ENCODE peak calls at places on chromosomes 5 and 9, in ten cellular contexts. B, Q, V, G, L, A, W, S, I and Y are unnamed samples.

GRCh38 chr9:107172160-107172978 is 110.7 kb upstream of the RAD23B start:
- DNase-seq in B (peak), Q (peak), V (peak), G (peak), L (peak), A (peak), W (peak), S (peak), I (peak), Y (peak)

GRCh38 chr5:10600629-10601245 is 36.9 kb downstream of the ANKRD33B start:
- DNase-seq in B (no peak), Q (no peak), V (no peak), G (no peak), L (peak), A (no peak), W (no peak), S (no peak), I (no peak), Y (peak)

GRCh38 chr5:691817-692529 is 1.2 kb downstream of the TPPP start:
- DNase-seq in B (no peak), Q (no peak), V (no peak), G (no peak), L (no peak), A (no peak), W (no peak), S (no peak), I (no peak), Y (no peak)

GRCh38 chr5:57442080-57442839 is 40.4 kb downstream of the ACTBL2 start:
- DNase-seq in B (no peak), Q (peak), V (peak), G (peak), L (no peak), A (no peak), W (peak), S (peak), I (no peak), Y (peak)

GRCh38 chr9:121201045-121201737 is 478 bp downstream of the RAB14 start:
- DNase-seq in B (peak), Q (no peak), V (no peak), G (peak), L (peak), A (peak), W (no peak), S (no peak), I (no peak), Y (no peak)

GRCh38 chr9:28155067-28155466 is 581.8 kb upstream of the C9orf72 start:
- DNase-seq in B (no peak), Q (no peak), V (no peak), G (peak), L (no peak), A (no peak), W (no peak), S (no peak), I (no peak), Y (peak)

GRCh38 chr5:96408276-96408777 is 24.7 kb downstream of the PCSK1 start:
- DNase-seq in B (no peak), Q (peak), V (peak), G (no peak), L (no peak), A (no peak), W (peak), S (no peak), I (no peak), Y (no peak)

GRCh38 chr5:32909207-32909606 is 198.1 kb downstream of the NPR3 start:
- DNase-seq in B (no peak), Q (peak), V (no peak), G (no peak), L (no peak), A (no peak), W (peak), S (peak), I (no peak), Y (peak)

GRCh38 chr9:5846080-5846479 is 13.2 kb upstream of the ERMP1 start:
- DNase-seq in B (no peak), Q (no peak), V (no peak), G (no peak), L (no peak), A (no peak), W (no peak), S (no peak), I (no peak), Y (no peak)

GRCh38 chr9:98009926-98010325 is 26.8 kb downstream of the ANP32B start:
- DNase-seq in B (no peak), Q (peak), V (no peak), G (no peak), L (no peak), A (no peak), W (peak), S (no peak), I (no peak), Y (peak)

GRCh38 chr5:127589309-127590036 is 59.4 kb upstream of the CTXN3 start:
- DNase-seq in B (no peak), Q (no peak), V (no peak), G (no peak), L (no peak), A (no peak), W (no peak), S (no peak), I (no peak), Y (no peak)

GRCh38 chr5:164202338-164202737 is 696.9 kb downstream of the MAT2B start:
- DNase-seq in B (no peak), Q (peak), V (no peak), G (no peak), L (no peak), A (no peak), W (peak), S (no peak), I (no peak), Y (peak)

GRCh38 chr5:145495741-145496140 is 339.4 kb downstream of the PRELID2 start:
- DNase-seq in B (no peak), Q (peak), V (peak), G (peak), L (no peak), A (no peak), W (peak), S (peak), I (peak), Y (peak)

GRCh38 chr5:108818613-108819272 is 71.0 kb downstream of the FER start:
- DNase-seq in B (no peak), Q (peak), V (peak), G (no peak), L (no peak), A (no peak), W (peak), S (peak), I (no peak), Y (peak)

GRCh38 chr5:141516648-141517025 is 27.8 kb downstream of the PCDHGC5 start:
- DNase-seq in B (no peak), Q (no peak), V (no peak), G (no peak), L (no peak), A (no peak), W (no peak), S (no peak), I (no peak), Y (no peak)

GRCh38 chr5:53681079-53681478 is 120.6 kb downstream of the NDUFS4 start:
- DNase-seq in B (no peak), Q (no peak), V (no peak), G (no peak), L (no peak), A (no peak), W (no peak), S (no peak), I (no peak), Y (no peak)

GRCh38 chr9:17063535-17064135 is 71.2 kb upstream of the CNTLN start:
- DNase-seq in B (no peak), Q (peak), V (peak), G (peak), L (peak), A (no peak), W (peak), S (peak), I (no peak), Y (peak)

GRCh38 chr9:19924090-19924489 is 135.3 kb upstream of the SLC24A2 start:
- DNase-seq in B (no peak), Q (peak), V (no peak), G (no peak), L (no peak), A (no peak), W (peak), S (no peak), I (no peak), Y (no peak)

GRCh38 chr5:14444988-14445387 is 136.6 kb upstream of the OTULINL start:
- DNase-seq in B (no peak), Q (peak), V (no peak), G (no peak), L (no peak), A (no peak), W (peak), S (no peak), I (no peak), Y (no peak)

GRCh38 chr5:132065351-132065937 is 5.0 kb downstream of the IL3 start:
- DNase-seq in B (peak), Q (peak), V (peak), G (peak), L (peak), A (no peak), W (peak), S (peak), I (no peak), Y (peak)

GRCh38 chr9:93657331-93658111 is 81.1 kb downstream of the PHF2 start:
- DNase-seq in B (no peak), Q (no peak), V (no peak), G (no peak), L (no peak), A (no peak), W (no peak), S (no peak), I (no peak), Y (no peak)

GRCh38 chr5:154467655-154468354 is 10.2 kb downstream of the HAND1 start:
- DNase-seq in B (peak), Q (peak), V (peak), G (peak), L (peak), A (peak), W (peak), S (no peak), I (no peak), Y (peak)

GRCh38 chr5:151388960-151389359 is 41.6 kb upstream of the SLC36A2 start:
- DNase-seq in B (no peak), Q (no peak), V (no peak), G (no peak), L (no peak), A (no peak), W (no peak), S (no peak), I (no peak), Y (no peak)

GRCh38 chr5:125756456-125756855 is 666.8 kb upstream of the GRAMD2B start:
- DNase-seq in B (no peak), Q (peak), V (no peak), G (no peak), L (no peak), A (no peak), W (peak), S (no peak), I (no peak), Y (no peak)

GRCh38 chr5:160312139-160312959 is at the start of gene CCNJL:
- DNase-seq in B (peak), Q (peak), V (peak), G (peak), L (no peak), A (no peak), W (peak), S (no peak), I (no peak), Y (peak)

GRCh38 chr9:112084334-112084733 is 90.8 kb downstream of the SUSD1 start:
- DNase-seq in B (no peak), Q (peak), V (no peak), G (no peak), L (no peak), A (no peak), W (no peak), S (no peak), I (no peak), Y (no peak)

GRCh38 chr5:16899171-16899570 is 36.9 kb downstream of the MYO10 start:
- DNase-seq in B (no peak), Q (no peak), V (peak), G (no peak), L (no peak), A (no peak), W (no peak), S (no peak), I (no peak), Y (no peak)

GRCh38 chr5:139147743-139148079 is 50.5 kb downstream of the SIL1 start:
- DNase-seq in B (no peak), Q (peak), V (no peak), G (peak), L (no peak), A (no peak), W (peak), S (no peak), I (no peak), Y (peak)

GRCh38 chr5:135219868-135220267 is 179.2 kb downstream of the MACROH2A1 start:
- DNase-seq in B (no peak), Q (no peak), V (no peak), G (no peak), L (no peak), A (no peak), W (no peak), S (no peak), I (no peak), Y (no peak)

GRCh38 chr5:34863947-34864346 is 25.0 kb downstream of the TTC23L start:
- DNase-seq in B (no peak), Q (no peak), V (no peak), G (no peak), L (no peak), A (no peak), W (no peak), S (no peak), I (no peak), Y (no peak)

GRCh38 chr5:79301046-79301712 is 65.2 kb downstream of the JMY start:
- DNase-seq in B (no peak), Q (peak), V (no peak), G (no peak), L (no peak), A (no peak), W (peak), S (peak), I (no peak), Y (peak)

GRCh38 chr5:168227001-168227400 is 64.4 kb upstream of the WWC1 start:
- DNase-seq in B (no peak), Q (no peak), V (no peak), G (no peak), L (no peak), A (no peak), W (peak), S (no peak), I (no peak), Y (no peak)

GRCh38 chr5:122130152-122130551 is 806 bp downstream of the ZNF474 start:
- DNase-seq in B (no peak), Q (no peak), V (no peak), G (no peak), L (no peak), A (no peak), W (no peak), S (no peak), I (no peak), Y (peak)

GRCh38 chr5:14165375-14166091 is 22.4 kb downstream of the TRIO start:
- DNase-seq in B (no peak), Q (peak), V (peak), G (no peak), L (no peak), A (no peak), W (peak), S (no peak), I (no peak), Y (peak)

GRCh38 chr9:123669355-123669754 is 260.6 kb downstream of the DENND1A start:
- DNase-seq in B (no peak), Q (no peak), V (no peak), G (no peak), L (no peak), A (no peak), W (no peak), S (no peak), I (no peak), Y (no peak)

GRCh38 chr5:39076757-39077475 is 2.7 kb upstream of the RICTOR start:
- DNase-seq in B (no peak), Q (peak), V (peak), G (no peak), L (peak), A (no peak), W (peak), S (no peak), I (no peak), Y (peak)

GRCh38 chr9:13149454-13149853 is 130.0 kb downstream of the MPDZ start:
- DNase-seq in B (no peak), Q (no peak), V (no peak), G (no peak), L (no peak), A (no peak), W (no peak), S (no peak), I (no peak), Y (no peak)

DNA sequence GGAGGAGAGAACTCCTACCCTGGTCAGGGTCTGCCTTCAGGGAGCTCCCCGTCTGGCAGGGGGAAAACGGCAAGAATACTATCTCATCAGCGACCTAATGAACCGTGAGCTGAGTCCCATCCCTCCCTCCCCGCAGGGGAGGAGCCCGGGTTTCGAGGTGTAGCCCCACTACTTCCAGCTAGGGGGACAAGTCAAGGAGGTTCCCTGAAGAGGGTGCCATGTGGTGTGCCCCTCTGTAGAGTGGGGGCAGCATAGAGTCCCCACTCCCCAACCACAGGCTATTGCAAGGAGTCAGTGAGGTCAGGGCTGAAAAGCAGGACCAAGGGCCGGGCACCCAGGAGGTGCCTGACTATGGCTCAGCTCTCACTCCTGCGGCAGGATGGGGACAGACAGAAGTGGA is 50.9 kb upstream of the RXRA start:
- DNase-seq in B (no peak), Q (no peak), V (no peak), G (no peak), L (peak), A (no peak), W (no peak), S (no peak), I (no peak), Y (no peak)
- TF ChIP-seq CTCF in B (no peak), Q (peak), V (no peak), G (no peak), L (peak), A (no peak), W (no peak), S (no peak), I (no peak), Y (no peak)

DNA sequence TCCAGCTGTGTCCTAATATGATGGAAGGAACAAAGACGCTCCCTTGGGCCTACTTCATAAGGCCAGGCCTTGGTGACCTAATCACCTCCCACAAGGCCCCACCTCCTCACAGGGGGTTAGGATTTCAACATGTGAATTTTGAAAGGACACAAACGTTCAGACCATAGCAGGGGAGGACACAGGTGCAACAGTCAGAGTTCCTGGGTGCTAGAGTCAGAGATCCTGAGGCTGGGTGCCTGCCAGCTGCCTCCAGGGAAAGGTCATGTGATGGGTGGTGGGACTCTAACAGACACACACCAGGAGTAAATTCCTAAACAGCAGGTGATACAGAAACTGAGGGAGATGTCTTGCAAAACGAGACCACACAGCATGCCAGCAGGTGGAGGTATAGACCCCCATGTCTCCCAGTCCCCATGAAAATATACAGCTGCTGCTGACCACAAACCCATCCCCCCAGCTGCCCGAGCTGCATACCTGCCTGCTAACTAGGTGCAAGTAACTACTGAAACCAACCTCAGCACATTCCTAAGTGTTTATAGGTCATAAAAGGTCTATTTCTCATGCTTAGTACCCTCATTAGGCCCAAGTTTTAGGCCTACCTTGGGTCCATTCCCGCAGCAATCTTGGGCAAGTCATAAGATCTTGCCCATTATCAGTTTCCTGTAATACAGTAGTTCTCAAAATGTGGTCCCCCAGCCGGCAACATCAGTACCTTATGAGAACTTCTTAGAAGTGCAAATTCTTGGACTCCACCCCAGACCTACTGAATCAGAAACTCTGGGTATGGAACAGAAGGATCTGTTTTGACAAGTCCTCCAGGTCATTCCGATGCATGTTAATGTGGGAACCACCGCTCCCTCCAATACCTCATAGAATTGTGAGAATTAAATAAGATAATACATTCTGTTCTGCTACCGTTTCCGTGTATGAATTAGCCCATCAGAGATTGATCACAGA is 245.3 kb downstream of the ENC1 start:
- DNase-seq in B (no peak), Q (no peak), V (no peak), G (peak), L (peak), A (no peak), W (no peak), S (no peak), I (no peak), Y (no peak)
- TF ChIP-seq CTCF in B (no peak), Q (no peak), V (no peak), G (peak), L (peak), A (no peak), W (no peak), S (no peak), I (no peak), Y (no peak)

DNA sequence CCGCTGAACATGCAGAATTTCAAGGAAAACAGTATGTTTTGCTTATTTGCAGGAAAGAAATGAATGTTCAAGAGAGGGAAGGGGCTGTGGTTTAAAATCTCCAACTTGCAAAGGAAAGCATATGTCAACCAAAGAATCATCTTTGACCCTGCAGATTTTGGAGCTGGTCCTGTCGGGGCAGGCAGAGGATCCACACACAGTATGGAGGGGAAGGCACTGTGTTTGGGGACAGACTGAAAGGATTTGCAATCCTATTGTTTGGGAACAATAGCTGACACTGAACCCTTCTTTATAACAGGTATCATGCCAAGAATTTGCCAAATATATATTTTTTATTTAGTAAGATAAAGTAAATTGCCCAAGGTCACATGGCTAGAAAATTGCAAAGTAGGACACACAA is 121.4 kb upstream of the ZNF618 start:
- DNase-seq in B (no peak), Q (no peak), V (no peak), G (no peak), L (no peak), A (no peak), W (no peak), S (no peak), I (no peak), Y (no peak)
- TF ChIP-seq CTCF in B (no peak), Q (no peak), V (no peak), G (no peak), L (no peak), A (no peak), W (no peak), S (no peak), I (no peak), Y (no peak)

DNA sequence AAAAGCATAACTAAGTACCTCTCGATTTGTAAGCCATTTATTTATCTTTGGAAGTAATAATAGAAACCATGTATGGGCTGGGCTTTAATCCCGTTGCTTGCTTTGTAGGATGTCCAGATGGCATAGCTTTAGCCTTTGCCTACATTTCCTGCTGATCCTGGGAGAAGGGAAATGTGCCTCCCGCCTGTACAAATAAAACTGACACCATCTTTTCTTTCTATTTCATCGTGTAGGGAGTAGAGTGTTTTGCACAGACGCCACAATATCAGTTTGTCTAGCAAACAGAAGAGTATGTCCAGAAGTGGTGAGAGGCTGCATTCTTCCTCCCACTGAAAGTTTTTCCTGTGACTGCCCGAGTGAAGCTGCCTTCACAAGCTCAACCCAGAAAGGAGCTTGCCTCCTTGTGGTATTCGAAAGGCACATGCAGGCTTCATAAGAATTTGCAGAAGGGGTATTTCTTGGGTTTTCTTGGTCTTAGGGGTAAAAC is 24.7 kb upstream of the TJP2 start:
- DNase-seq in B (no peak), Q (peak), V (no peak), G (peak), L (no peak), A (no peak), W (peak), S (peak), I (no peak), Y (peak)
- TF ChIP-seq CTCF in B (no peak), Q (peak), V (no peak), G (peak), L (no peak), A (no peak), W (peak), S (peak), I (peak), Y (peak)

GRCh38 chr9:109779711-109780452 is at the start of gene PALM2AKAP2:
- DNase-seq in B (peak), Q (peak), V (peak), G (peak), L (no peak), A (no peak), W (peak), S (no peak), I (no peak), Y (peak)
- TF ChIP-seq CTCF in B (peak), Q (peak), V (peak), G (peak), L (no peak), A (no peak), W (peak), S (peak), I (no peak), Y (peak)